ENCODE peak calls at places on chromosomes 2 and 18, in five cellular contexts. I is A549, T is uterus, B is H7, G is T-helper 9 cell. M is an unnamed sample.

GRCh38 chr2:177306550-177306949 is 42.0 kb upstream of the NFE2L2 start:
- DNase-seq in G (no peak), I (no peak), B (no peak), T (peak; percentile 58), M (no peak)

GRCh38 chr2:27431395-27431794 is 3.0 kb downstream of the NRBP1 start:
- DNase-seq in B (no peak), T (no peak), G (no peak), I (no peak), M (no peak)

GRCh38 chr2:21451418-21451817 is 327.6 kb downstream of the TDRD15 start:
- DNase-seq in I (no peak), G (no peak), T (no peak), B (no peak), M (no peak)

GRCh38 chr2:42793314-42794270 is 1.2 kb upstream of the HAAO start:
- DNase-seq in B (peak; percentile 76), G (no peak), T (no peak), I (no peak), M (no peak)

GRCh38 chr2:185643434-185643833 is 95.2 kb upstream of the FSIP2 start:
- DNase-seq in T (no peak), I (no peak), G (no peak), B (no peak), M (no peak)

GRCh38 chr2:168455692-168456525 is at the start of gene CERS6:
- DNase-seq in T (peak; percentile 95), G (peak; percentile 28), B (peak; percentile 94), I (peak; percentile 74), M (peak; percentile 91)

GRCh38 chr2:240964221-240964853 is 34.1 kb upstream of the SNED1 start:
- DNase-seq in I (no peak), B (peak; percentile 59), T (no peak), G (no peak), M (peak; percentile 48)

GRCh38 chr2:161722547-161723503 is 98.6 kb downstream of the SLC4A10 start:
- DNase-seq in T (no peak), B (no peak), I (no peak), G (no peak), M (no peak)

GRCh38 chr2:206482123-206482522 is 38.8 kb downstream of the ADAM23 start:
- DNase-seq in G (no peak), B (no peak), T (no peak), I (no peak), M (no peak)

GRCh38 chr2:44016282-44016681 is 20.5 kb upstream of the LRPPRC start:
- DNase-seq in T (no peak), I (no peak), G (no peak), B (peak; percentile 51), M (no peak)

GRCh38 chr2:14535156-14535555 is 97.4 kb upstream of the LRATD1 start:
- DNase-seq in B (no peak), G (no peak), T (no peak), I (no peak), M (peak; percentile 32)

GRCh38 chr2:202036601-202037037 is 3.0 kb downstream of the FZD7 start:
- DNase-seq in B (peak; percentile 56), T (peak; percentile 30), I (no peak), G (no peak), M (no peak)

GRCh38 chr2:235098273-235098672 is 146.5 kb downstream of the SH3BP4 start:
- DNase-seq in T (no peak), I (peak; percentile 41), G (no peak), B (no peak), M (no peak)

GRCh38 chr18:67428148-67428547 is 88.4 kb downstream of the DSEL start:
- DNase-seq in I (no peak), B (no peak), T (no peak), G (no peak), M (no peak)

GRCh38 chr2:196592331-196592911 is 47.1 kb upstream of the CCDC150 start:
- DNase-seq in B (no peak), I (no peak), T (no peak), G (no peak), M (no peak)

GRCh38 chr2:223008162-223008561 is 43.8 kb upstream of the KCNE4 start:
- DNase-seq in G (no peak), I (no peak), B (no peak), T (no peak), M (no peak)